ENCODE peak calls at places on chromosomes 4 and X, in six cellular contexts. One of them, this sample, is unnamed.

GRCh38 chr4:26300314-26301307 is 20.2 kb upstream of the RBPJ start:
- DNase-seq in A549: no peak
- DNase-seq in HepG2: no peak
- DNase-seq in endothelial cell of umbilical vein: no peak
- DNase-seq in GM12878: no peak
- DNase-seq in NB4: no peak
- DNase-seq in this sample: no peak

GRCh38 chrX:53186363-53186762 is 38.6 kb downstream of the KDM5C start:
- DNase-seq in HepG2: no peak
- DNase-seq in GM12878: no peak
- DNase-seq in NB4: no peak
- DNase-seq in endothelial cell of umbilical vein: no peak
- DNase-seq in A549: no peak
- DNase-seq in this sample: no peak

GRCh38 chr4:124151031-124151430 is 561.5 kb downstream of the ANKRD50 start:
- DNase-seq in HepG2: no peak
- DNase-seq in endothelial cell of umbilical vein: no peak
- DNase-seq in A549: no peak
- DNase-seq in GM12878: no peak
- DNase-seq in NB4: no peak
- DNase-seq in this sample: no peak

GRCh38 chrX:136487647-136488046 is at the start of gene BRS3:
- DNase-seq in GM12878: no peak
- DNase-seq in NB4: no peak
- DNase-seq in A549: no peak
- DNase-seq in endothelial cell of umbilical vein: no peak
- DNase-seq in HepG2: no peak
- DNase-seq in this sample: no peak

GRCh38 chrX:72532371-72532770 is 40.3 kb downstream of the HDAC8 start:
- DNase-seq in GM12878: no peak
- DNase-seq in A549: no peak
- DNase-seq in endothelial cell of umbilical vein: no peak
- DNase-seq in NB4: no peak
- DNase-seq in HepG2: no peak
- DNase-seq in this sample: peak; percentile 24

GRCh38 chr4:82553020-82553419 is 8.8 kb downstream of the TMEM150C start:
- DNase-seq in NB4: no peak
- DNase-seq in endothelial cell of umbilical vein: no peak
- DNase-seq in HepG2: no peak
- DNase-seq in GM12878: no peak
- DNase-seq in A549: no peak
- DNase-seq in this sample: no peak

GRCh38 chrX:150150081-150150779 is 211.9 kb upstream of the EOLA2 start:
- DNase-seq in endothelial cell of umbilical vein: no peak
- DNase-seq in A549: no peak
- DNase-seq in NB4: no peak
- DNase-seq in GM12878: no peak
- DNase-seq in HepG2: no peak
- DNase-seq in this sample: no peak

GRCh38 chr4:65861993-65862392 is 191.7 kb upstream of the EPHA5 start:
- DNase-seq in A549: no peak
- DNase-seq in NB4: no peak
- DNase-seq in GM12878: no peak
- DNase-seq in HepG2: no peak
- DNase-seq in endothelial cell of umbilical vein: no peak
- DNase-seq in this sample: no peak

GRCh38 chrX:152892999-152893605 is 4.8 kb upstream of the ZNF185 start:
- DNase-seq in GM12878: no peak
- DNase-seq in NB4: no peak
- DNase-seq in endothelial cell of umbilical vein: no peak
- DNase-seq in HepG2: no peak
- DNase-seq in A549: no peak
- DNase-seq in this sample: no peak

GRCh38 chrX:11558972-11559371 is 106.7 kb downstream of the ARHGAP6 start:
- DNase-seq in GM12878: no peak
- DNase-seq in HepG2: peak; percentile 24
- DNase-seq in NB4: peak; percentile 46
- DNase-seq in A549: peak; percentile 44
- DNase-seq in endothelial cell of umbilical vein: peak; percentile 1
- DNase-seq in this sample: peak; percentile 63

GRCh38 chrX:86917959-86918358 is 599.6 kb upstream of the KLHL4 start:
- DNase-seq in NB4: no peak
- DNase-seq in A549: no peak
- DNase-seq in endothelial cell of umbilical vein: no peak
- DNase-seq in GM12878: no peak
- DNase-seq in HepG2: no peak
- DNase-seq in this sample: no peak

GRCh38 chr4:118012142-118012541 is 22.1 kb upstream of the NDST3 start:
- DNase-seq in GM12878: no peak
- DNase-seq in NB4: no peak
- DNase-seq in HepG2: no peak
- DNase-seq in A549: no peak
- DNase-seq in endothelial cell of umbilical vein: no peak
- DNase-seq in this sample: no peak

GRCh38 chr4:64899563-64899962 is 490.3 kb upstream of the TECRL start:
- DNase-seq in GM12878: no peak
- DNase-seq in A549: no peak
- DNase-seq in HepG2: no peak
- DNase-seq in endothelial cell of umbilical vein: no peak
- DNase-seq in NB4: no peak
- DNase-seq in this sample: no peak

DNA sequence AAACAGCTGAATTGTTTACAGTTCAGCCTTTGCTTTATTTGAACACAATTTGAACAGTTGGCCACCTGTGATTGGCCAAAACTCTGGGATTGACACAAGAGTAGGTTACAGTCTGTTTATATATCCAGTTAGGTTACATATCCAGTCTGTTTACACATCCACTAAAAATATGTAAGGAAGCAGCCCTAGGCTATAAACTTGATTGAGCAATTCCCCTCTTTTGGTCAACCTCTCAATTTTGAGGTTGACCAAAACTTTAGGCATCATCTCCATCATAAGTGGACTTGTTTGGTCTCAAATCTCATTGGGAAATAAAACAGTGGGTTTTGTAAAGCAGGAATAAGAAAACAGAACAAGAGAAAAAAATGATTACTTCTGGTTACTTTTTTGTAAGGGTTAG is 190.8 kb downstream of the SPATA18 start:
- DNase-seq in GM12878: no peak
- DNase-seq in NB4: no peak
- DNase-seq in A549: no peak
- DNase-seq in HepG2: no peak
- DNase-seq in endothelial cell of umbilical vein: no peak
- DNase-seq in this sample: no peak
- TF ChIP-seq MYC in GM12878: no peak
- TF ChIP-seq MYC in NB4: no peak
- TF ChIP-seq MYC in A549: no peak
- TF ChIP-seq MYC in HepG2: no peak
- TF ChIP-seq MYC in endothelial cell of umbilical vein: no peak
- TF ChIP-seq MYC in this sample: no peak

DNA sequence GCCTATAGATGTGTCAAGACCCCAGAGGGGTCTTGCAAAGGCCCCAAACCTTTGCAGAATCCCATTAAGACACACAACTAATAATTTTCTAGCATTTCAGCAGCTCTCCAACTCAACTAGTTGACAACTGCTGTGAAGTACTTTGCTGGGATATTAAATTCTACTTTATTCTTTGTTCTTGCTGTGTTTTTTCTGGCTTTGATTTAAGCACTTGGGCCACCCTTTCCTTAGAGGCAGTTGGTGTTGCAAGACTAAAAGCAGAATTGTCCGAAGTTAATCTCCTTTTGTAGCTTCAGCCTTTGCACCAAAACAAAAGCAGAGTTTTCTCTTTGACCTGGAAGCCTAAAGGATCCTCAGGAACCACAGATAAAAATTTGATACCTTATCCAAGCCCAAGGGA is 353.1 kb upstream of the CLNK start:
- DNase-seq in HepG2: no peak
- DNase-seq in NB4: no peak
- DNase-seq in A549: no peak
- DNase-seq in endothelial cell of umbilical vein: no peak
- DNase-seq in GM12878: no peak
- DNase-seq in this sample: no peak
- TF ChIP-seq MYC in HepG2: no peak
- TF ChIP-seq MYC in NB4: no peak
- TF ChIP-seq MYC in A549: no peak
- TF ChIP-seq MYC in endothelial cell of umbilical vein: no peak
- TF ChIP-seq MYC in GM12878: no peak
- TF ChIP-seq MYC in this sample: no peak

DNA sequence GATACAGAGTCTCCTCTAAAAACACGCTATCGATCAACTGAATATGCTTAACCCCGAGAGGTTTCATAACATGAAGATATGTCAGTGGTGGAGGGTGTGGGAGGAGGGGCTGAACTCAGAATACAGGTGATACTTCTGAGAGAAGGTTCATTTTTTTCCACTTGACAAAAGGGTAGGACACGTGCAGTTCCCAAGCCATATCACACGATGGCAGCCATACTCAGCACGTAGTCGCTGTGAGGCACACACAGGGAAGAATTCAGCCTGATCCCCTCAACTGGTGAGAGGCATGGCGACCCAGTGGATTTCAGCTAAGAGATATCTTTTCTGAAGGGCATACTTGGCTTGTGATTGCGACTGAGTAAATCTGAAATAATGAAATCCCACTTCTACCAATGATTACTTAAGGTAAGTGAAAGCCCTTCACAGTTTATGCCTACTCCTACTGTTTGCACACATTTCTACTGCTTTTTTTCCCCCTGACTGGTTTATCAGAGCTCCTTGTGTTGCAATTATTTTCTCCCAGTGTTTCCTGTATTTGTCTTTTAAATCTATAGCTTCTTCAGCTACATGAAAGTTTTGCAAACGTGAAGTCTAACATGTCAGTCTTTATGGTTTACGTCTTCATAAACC is 133.1 kb downstream of the CORIN start:
- DNase-seq in NB4: peak; percentile 81
- DNase-seq in HepG2: peak; percentile 58
- DNase-seq in GM12878: no peak
- DNase-seq in A549: peak; percentile 30
- DNase-seq in endothelial cell of umbilical vein: peak; percentile 22
- DNase-seq in this sample: no peak
- TF ChIP-seq MYC in NB4: no peak
- TF ChIP-seq MYC in HepG2: no peak
- TF ChIP-seq MYC in GM12878: no peak
- TF ChIP-seq MYC in A549: no peak
- TF ChIP-seq MYC in endothelial cell of umbilical vein: no peak
- TF ChIP-seq MYC in this sample: no peak

GRCh38 chr4:76066546-76066945 is 8.0 kb upstream of the ART3 start:
- DNase-seq in HepG2: no peak
- DNase-seq in endothelial cell of umbilical vein: no peak
- DNase-seq in A549: no peak
- DNase-seq in GM12878: no peak
- DNase-seq in NB4: no peak
- DNase-seq in this sample: no peak

GRCh38 chr4:76061977-76062376 is 12.5 kb upstream of the ART3 start:
- DNase-seq in GM12878: no peak
- DNase-seq in NB4: peak; percentile 31
- DNase-seq in HepG2: no peak
- DNase-seq in endothelial cell of umbilical vein: no peak
- DNase-seq in A549: no peak
- DNase-seq in this sample: no peak

GRCh38 chr4:76072760-76073159 is 1.7 kb upstream of the ART3 start:
- DNase-seq in GM12878: no peak
- DNase-seq in HepG2: no peak
- DNase-seq in endothelial cell of umbilical vein: no peak
- DNase-seq in NB4: no peak
- DNase-seq in A549: no peak
- DNase-seq in this sample: no peak

GRCh38 chr4:76067652-76068286 is 6.7 kb upstream of the ART3 start:
- DNase-seq in HepG2: peak; percentile 60
- DNase-seq in A549: peak; percentile 61
- DNase-seq in endothelial cell of umbilical vein: peak; percentile 76
- DNase-seq in GM12878: no peak
- DNase-seq in NB4: peak; percentile 76
- DNase-seq in this sample: peak; percentile 65
- TF ChIP-seq MYC in HepG2: no peak
- TF ChIP-seq MYC in A549: no peak
- TF ChIP-seq MYC in endothelial cell of umbilical vein: no peak
- TF ChIP-seq MYC in GM12878: no peak
- TF ChIP-seq MYC in NB4: no peak
- TF ChIP-seq MYC in this sample: no peak

GRCh38 chr4:150131581-150132228 is 53.5 kb downstream of the DCLK2 start:
- DNase-seq in HepG2: no peak
- DNase-seq in endothelial cell of umbilical vein: no peak
- DNase-seq in NB4: no peak
- DNase-seq in GM12878: no peak
- DNase-seq in A549: peak; percentile 23
- DNase-seq in this sample: no peak

GRCh38 chr4:150133605-150134004 is 55.4 kb downstream of the DCLK2 start:
- DNase-seq in A549: no peak
- DNase-seq in NB4: no peak
- DNase-seq in HepG2: no peak
- DNase-seq in GM12878: no peak
- DNase-seq in endothelial cell of umbilical vein: no peak
- DNase-seq in this sample: no peak

GRCh38 chr4:150126880-150127236 is 48.6 kb downstream of the DCLK2 start:
- DNase-seq in GM12878: peak; percentile 9
- DNase-seq in endothelial cell of umbilical vein: peak; percentile 37
- DNase-seq in HepG2: no peak
- DNase-seq in A549: no peak
- DNase-seq in NB4: no peak
- DNase-seq in this sample: no peak

GRCh38 chr4:150127757-150128156 is 49.5 kb downstream of the DCLK2 start:
- DNase-seq in HepG2: no peak
- DNase-seq in endothelial cell of umbilical vein: no peak
- DNase-seq in GM12878: no peak
- DNase-seq in A549: no peak
- DNase-seq in NB4: no peak
- DNase-seq in this sample: no peak

DNA sequence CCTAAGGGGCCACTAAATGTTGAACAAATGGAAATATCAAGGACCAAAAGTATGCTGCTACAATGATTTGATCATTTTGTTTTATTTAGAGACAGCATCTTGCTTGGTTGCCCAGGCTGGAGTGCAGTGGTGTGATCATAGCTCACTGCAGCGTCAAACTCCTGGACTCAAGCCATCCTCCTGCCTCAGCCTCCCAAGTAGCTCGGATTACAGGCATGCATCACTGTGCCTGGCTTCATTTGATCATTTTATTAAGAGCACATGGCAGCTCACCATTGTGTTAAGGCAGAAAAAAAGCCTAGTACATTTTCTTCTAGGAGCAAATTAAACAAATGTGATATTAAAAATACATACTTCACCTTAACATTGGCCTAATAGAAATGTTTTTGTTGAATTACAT is 52.7 kb downstream of the DCLK2 start:
- DNase-seq in GM12878: no peak
- DNase-seq in NB4: no peak
- DNase-seq in HepG2: no peak
- DNase-seq in endothelial cell of umbilical vein: no peak
- DNase-seq in A549: no peak
- DNase-seq in this sample: no peak
- TF ChIP-seq MYC in GM12878: no peak
- TF ChIP-seq MYC in NB4: no peak
- TF ChIP-seq MYC in HepG2: no peak
- TF ChIP-seq MYC in endothelial cell of umbilical vein: no peak
- TF ChIP-seq MYC in A549: no peak
- TF ChIP-seq MYC in this sample: no peak

This sample was measured in K562.